ENCODE peak calls at places on chromosomes 6 and 20, in nine cellular contexts. F is GM13976, W is mammary epithelial cell, J is Panc1, C is breast epithelium, Q is uterus, B is adrenal gland, X is body of pancreas, R is IMR-90. Z is an unnamed sample.

GRCh38 chr6:99241905-99242534 is 107.5 kb downstream of the FAXC start:
- DNase-seq in C (no peak), R (peak; percentile 40), Q (no peak), F (peak; percentile 13), W (peak; percentile 35), B (no peak), X (no peak), J (no peak), Z (no peak)

GRCh38 chr6:108210557-108210956 is 44.7 kb downstream of the NR2E1 start:
- DNase-seq in W (no peak), R (no peak), J (no peak), B (no peak), X (no peak), C (no peak), Q (no peak), F (no peak), Z (no peak)

GRCh38 chr6:4336084-4336483 is 200.7 kb upstream of the ECI2 start:
- DNase-seq in B (no peak), Q (no peak), W (no peak), C (no peak), J (no peak), R (no peak), F (no peak), X (no peak), Z (no peak)

GRCh38 chr20:48619126-48620101 is 208.4 kb downstream of the PREX1 start:
- DNase-seq in B (peak; percentile 56), J (no peak), W (peak; percentile 2), F (no peak), Q (peak; percentile 36), R (no peak), X (no peak), C (no peak), Z (no peak)

GRCh38 chr6:63317641-63318040 is 2.1 kb downstream of the LGSN start:
- DNase-seq in J (no peak), C (no peak), X (no peak), Q (no peak), F (no peak), B (no peak), R (no peak), W (no peak), Z (no peak)

GRCh38 chr6:135212020-135212806 is 31.1 kb downstream of the MYB start:
- DNase-seq in Q (no peak), F (no peak), R (peak; percentile 56), J (no peak), W (peak; percentile 81), C (no peak), X (no peak), B (no peak), Z (no peak)

GRCh38 chr20:50491926-50492634 is 18.1 kb upstream of the PTPN1 start:
- DNase-seq in B (peak; percentile 73), J (no peak), R (peak; percentile 55), F (no peak), W (peak; percentile 42), C (no peak), X (no peak), Q (no peak), Z (no peak)

GRCh38 chr6:13635948-13636658 is 21.0 kb downstream of the NOL7 start:
- DNase-seq in X (no peak), J (no peak), F (no peak), C (no peak), W (no peak), R (no peak), B (no peak), Q (no peak), Z (no peak)

GRCh38 chr20:45433316-45433715 is 17.4 kb downstream of the PIGT start:
- DNase-seq in B (no peak), F (no peak), C (no peak), R (peak; percentile 75), J (no peak), X (peak; percentile 26), Q (no peak), W (peak; percentile 26), Z (no peak)

GRCh38 chr20:48787861-48788375 is 39.9 kb downstream of the PREX1 start:
- DNase-seq in F (no peak), W (peak; percentile 5), C (no peak), J (no peak), Q (no peak), B (peak; percentile 55), X (peak; percentile 21), R (peak; percentile 47), Z (peak; percentile 18)

GRCh38 chr6:148365037-148365436 is 22.4 kb downstream of the SASH1 start:
- DNase-seq in C (no peak), W (no peak), F (no peak), J (no peak), Q (no peak), R (no peak), X (no peak), B (no peak), Z (no peak)

GRCh38 chr6:32609731-32610640 is 20.3 kb upstream of the HLA-DRB1 start:
- DNase-seq in R (peak; percentile 92), Q (no peak), F (peak; percentile 64), B (peak; percentile 34), W (peak; percentile 96), J (peak; percentile 82), C (no peak), X (peak; percentile 38), Z (no peak)

GRCh38 chr20:62601172-62601571 is 41.1 kb upstream of the SLCO4A1 start:
- DNase-seq in W (no peak), R (no peak), C (no peak), Q (no peak), F (no peak), B (no peak), J (no peak), X (no peak), Z (no peak)

GRCh38 chr6:105744815-105745214 is 341.3 kb upstream of the PRDM1 start:
- DNase-seq in W (no peak), Q (no peak), B (no peak), F (no peak), J (no peak), C (no peak), R (peak; percentile 66), X (no peak), Z (no peak)

GRCh38 chr6:125789576-125790402 is 971 bp upstream of the NCOA7 start:
- DNase-seq in F (peak; percentile 43), X (peak; percentile 44), J (peak; percentile 53), W (peak; percentile 32), R (peak; percentile 44), Q (peak; percentile 65), B (peak; percentile 60), C (no peak), Z (peak; percentile 32)

GRCh38 chr20:63315982-63316491 is 23.1 kb downstream of the COL20A1 start:
- DNase-seq in R (no peak), F (no peak), J (no peak), X (no peak), Q (no peak), W (no peak), C (no peak), B (no peak), Z (no peak)

GRCh38 chr6:42988486-42989020 is 4.2 kb downstream of the PPP2R5D start:
- DNase-seq in F (no peak), B (no peak), R (peak; percentile 36), X (no peak), Q (no peak), J (no peak), W (no peak), C (no peak), Z (no peak)

GRCh38 chr6:42984924-42985475 is 630 bp downstream of the PPP2R5D start:
- DNase-seq in B (no peak), C (no peak), Q (no peak), F (no peak), J (no peak), R (no peak), X (peak; percentile 13), W (no peak), Z (no peak)

GRCh38 chr6:42987533-42988451 is 3.4 kb downstream of the PPP2R5D start:
- DNase-seq in R (no peak), C (no peak), W (no peak), F (no peak), J (no peak), Q (no peak), X (no peak), B (no peak), Z (no peak)

GRCh38 chr6:42981866-42982265 is 2.5 kb upstream of the PPP2R5D start:
- DNase-seq in J (no peak), W (no peak), Q (no peak), B (no peak), C (no peak), X (no peak), R (no peak), F (no peak), Z (no peak)

GRCh38 chr6:42984001-42984923 is at the start of gene PPP2R5D:
- DNase-seq in F (peak; percentile 97), W (peak; percentile 99), B (peak; percentile 99), R (peak; percentile 99), Q (peak; percentile 98), X (peak; percentile 99), C (peak; percentile 98), J (peak; percentile 93), Z (peak; percentile 88)
- TF ChIP-seq CTCF in F (no peak), W (no peak), B (peak; percentile 17), R (no peak), Q (no peak), X (peak; percentile 49), C (peak; percentile 32), J (no peak), Z (no peak)

DNA sequence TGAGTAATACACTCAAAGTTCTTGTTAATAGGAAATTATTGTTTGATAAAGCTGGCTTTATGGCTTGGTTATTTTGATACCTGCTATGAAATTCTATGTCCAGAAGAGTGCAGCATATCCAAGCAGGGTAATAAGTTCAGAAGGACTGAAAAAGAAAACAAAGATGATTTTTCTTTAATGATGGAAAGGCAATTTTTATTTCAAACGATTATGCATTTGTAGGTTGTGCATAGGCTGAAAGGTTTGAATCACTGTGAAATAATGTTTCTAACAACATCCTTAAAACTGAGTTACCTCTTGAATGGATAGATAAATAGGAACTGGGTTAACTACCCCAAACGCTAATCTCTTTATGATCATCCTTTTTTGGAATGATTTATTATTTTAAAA is 1.4 kb upstream of the MAN1A1 start:
- DNase-seq in J (no peak), W (peak; percentile 35), X (no peak), Q (no peak), C (no peak), R (peak; percentile 63), F (peak; percentile 34), B (no peak), Z (no peak)
- TF ChIP-seq CTCF in J (peak; percentile 70), W (peak; percentile 62), X (peak; percentile 72), Q (peak; percentile 51), C (no peak), R (peak; percentile 80), F (peak; percentile 46), B (peak; percentile 39), Z (no peak)

GRCh38 chr6:1972961-1973360 is 272.4 kb downstream of the GMDS start:
- DNase-seq in W (no peak), C (no peak), J (no peak), X (no peak), Q (no peak), B (no peak), R (no peak), F (no peak), Z (no peak)
- TF ChIP-seq CTCF in W (no peak), C (no peak), J (no peak), X (no peak), Q (no peak), B (no peak), R (no peak), F (no peak), Z (no peak)

DNA sequence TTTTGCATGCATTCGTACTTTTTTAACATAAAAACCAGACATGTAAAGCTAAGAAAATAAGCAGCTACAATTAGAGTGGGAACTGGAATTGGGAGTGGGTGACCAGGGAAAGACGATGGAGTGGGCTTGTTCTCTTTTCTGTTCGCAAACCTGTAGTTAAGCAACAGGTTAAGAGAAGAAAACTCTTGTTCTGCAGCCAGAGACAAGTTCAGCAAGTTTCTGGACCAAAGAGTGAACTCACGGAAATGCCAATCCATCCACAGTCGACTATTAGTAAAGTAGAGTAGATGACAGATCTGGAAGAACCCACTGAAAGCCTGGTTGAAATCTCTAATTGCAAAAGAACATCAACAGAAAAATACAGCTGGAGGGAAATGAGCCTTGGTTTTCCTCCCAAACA is 197.8 kb downstream of the TFAP2A start:
- DNase-seq in C (no peak), F (no peak), R (no peak), J (no peak), B (no peak), X (no peak), W (no peak), Q (no peak), Z (no peak)
- TF ChIP-seq CTCF in C (no peak), F (no peak), R (no peak), J (no peak), B (no peak), X (no peak), W (no peak), Q (no peak), Z (no peak)

Z was measured in activated B cell treated with CpG ODN at 0.5 μM for 24 hours.